ENCODE peak calls at places on chromosomes 1 and 21, in five cellular contexts. One of them, this sample, is unnamed.

GRCh38 chr1:32172621-32173245 is 6.7 kb upstream of the TXLNA start:
- DNase-seq in cardiac muscle cell: no peak
- DNase-seq in astrocyte of the spinal cord: peak; percentile 18
- DNase-seq in right lobe of liver: no peak
- DNase-seq in endothelial cell: no peak
- DNase-seq in this sample: no peak

GRCh38 chr1:38018864-38019343 is 6.4 kb downstream of the UTP11 start:
- DNase-seq in cardiac muscle cell: peak; percentile 26
- DNase-seq in astrocyte of the spinal cord: peak; percentile 51
- DNase-seq in right lobe of liver: no peak
- DNase-seq in endothelial cell: no peak
- DNase-seq in this sample: peak; percentile 52

GRCh38 chr1:237013608-237014007 is 9.4 kb upstream of the MT1HL1 start:
- DNase-seq in cardiac muscle cell: no peak
- DNase-seq in astrocyte of the spinal cord: peak; percentile 27
- DNase-seq in right lobe of liver: no peak
- DNase-seq in endothelial cell: no peak
- DNase-seq in this sample: no peak

GRCh38 chr1:21645550-21645949 is 23.6 kb downstream of the RAP1GAP start:
- DNase-seq in cardiac muscle cell: no peak
- DNase-seq in astrocyte of the spinal cord: no peak
- DNase-seq in right lobe of liver: no peak
- DNase-seq in endothelial cell: no peak
- DNase-seq in this sample: no peak

GRCh38 chr1:14914351-14914988 is 239.1 kb upstream of the TMEM51 start:
- DNase-seq in cardiac muscle cell: no peak
- DNase-seq in astrocyte of the spinal cord: no peak
- DNase-seq in right lobe of liver: no peak
- DNase-seq in endothelial cell: no peak
- DNase-seq in this sample: no peak

GRCh38 chr1:179002552-179003345 is 22.9 kb upstream of the FAM20B start:
- DNase-seq in cardiac muscle cell: peak; percentile 89
- DNase-seq in astrocyte of the spinal cord: peak; percentile 70
- DNase-seq in right lobe of liver: peak; percentile 67
- DNase-seq in endothelial cell: peak; percentile 95
- DNase-seq in this sample: peak; percentile 63

GRCh38 chr1:208154679-208155078 is 89.5 kb downstream of the PLXNA2 start:
- DNase-seq in cardiac muscle cell: no peak
- DNase-seq in astrocyte of the spinal cord: no peak
- DNase-seq in right lobe of liver: no peak
- DNase-seq in endothelial cell: no peak
- DNase-seq in this sample: no peak

GRCh38 chr1:12738934-12739333 is 7.1 kb upstream of the CFAP107 start:
- DNase-seq in cardiac muscle cell: no peak
- DNase-seq in astrocyte of the spinal cord: no peak
- DNase-seq in right lobe of liver: no peak
- DNase-seq in endothelial cell: no peak
- DNase-seq in this sample: no peak

GRCh38 chr1:218957971-218958370 is 215.7 kb upstream of the LYPLAL1 start:
- DNase-seq in cardiac muscle cell: peak; percentile 57
- DNase-seq in astrocyte of the spinal cord: no peak
- DNase-seq in right lobe of liver: no peak
- DNase-seq in endothelial cell: no peak
- DNase-seq in this sample: no peak

GRCh38 chr1:154729031-154729442 is 121.1 kb upstream of the ADAR start:
- DNase-seq in cardiac muscle cell: no peak
- DNase-seq in astrocyte of the spinal cord: peak; percentile 48
- DNase-seq in right lobe of liver: no peak
- DNase-seq in endothelial cell: no peak
- DNase-seq in this sample: no peak

GRCh38 chr1:48493970-48494769 is 22.2 kb upstream of the SPATA6 start:
- DNase-seq in cardiac muscle cell: no peak
- DNase-seq in astrocyte of the spinal cord: peak; percentile 94
- DNase-seq in right lobe of liver: no peak
- DNase-seq in endothelial cell: no peak
- DNase-seq in this sample: no peak

GRCh38 chr1:3716351-3716750 is 35.9 kb upstream of the CCDC27 start:
- DNase-seq in cardiac muscle cell: no peak
- DNase-seq in astrocyte of the spinal cord: no peak
- DNase-seq in right lobe of liver: no peak
- DNase-seq in endothelial cell: no peak
- DNase-seq in this sample: no peak

GRCh38 chr1:43934279-43934985 is 831 bp downstream of the ARTN start:
- DNase-seq in cardiac muscle cell: peak; percentile 89
- DNase-seq in astrocyte of the spinal cord: peak; percentile 73
- DNase-seq in right lobe of liver: peak; percentile 76
- DNase-seq in endothelial cell: peak; percentile 75
- DNase-seq in this sample: peak; percentile 90

GRCh38 chr1:2025491-2025981 is 6.4 kb downstream of the GABRD start:
- DNase-seq in cardiac muscle cell: no peak
- DNase-seq in astrocyte of the spinal cord: no peak
- DNase-seq in right lobe of liver: peak; percentile 55
- DNase-seq in endothelial cell: no peak
- DNase-seq in this sample: no peak

GRCh38 chr1:40823971-40824370 is 38.2 kb downstream of the CITED4 start:
- DNase-seq in cardiac muscle cell: no peak
- DNase-seq in astrocyte of the spinal cord: no peak
- DNase-seq in right lobe of liver: no peak
- DNase-seq in endothelial cell: no peak
- DNase-seq in this sample: no peak

GRCh38 chr1:9626201-9626608 is 25.3 kb upstream of the PIK3CD start:
- DNase-seq in cardiac muscle cell: no peak
- DNase-seq in astrocyte of the spinal cord: no peak
- DNase-seq in right lobe of liver: no peak
- DNase-seq in endothelial cell: no peak
- DNase-seq in this sample: peak; percentile 80

GRCh38 chr1:119885903-119886783 is 10.2 kb downstream of the ADAM30 start:
- DNase-seq in cardiac muscle cell: peak; percentile 55
- DNase-seq in astrocyte of the spinal cord: peak; percentile 30
- DNase-seq in right lobe of liver: peak; percentile 60
- DNase-seq in endothelial cell: peak; percentile 73
- DNase-seq in this sample: peak; percentile 45

GRCh38 chr21:45709696-45710268 is 66.3 kb downstream of the PCBP3 start:
- DNase-seq in cardiac muscle cell: no peak
- DNase-seq in astrocyte of the spinal cord: no peak
- DNase-seq in right lobe of liver: no peak
- DNase-seq in endothelial cell: no peak
- DNase-seq in this sample: no peak

GRCh38 chr21:25637846-25638245 is 1.2 kb upstream of the JAM2 start:
- DNase-seq in cardiac muscle cell: no peak
- DNase-seq in astrocyte of the spinal cord: no peak
- DNase-seq in right lobe of liver: no peak
- DNase-seq in endothelial cell: no peak
- DNase-seq in this sample: no peak

GRCh38 chr1:150973826-150974579 is 632 bp downstream of the CERS2 start:
- DNase-seq in cardiac muscle cell: peak; percentile 62
- DNase-seq in astrocyte of the spinal cord: no peak
- DNase-seq in right lobe of liver: peak; percentile 46
- DNase-seq in endothelial cell: peak; percentile 32
- DNase-seq in this sample: peak; percentile 73

GRCh38 chr21:36210779-36211659 is 54.4 kb downstream of the DOP1B start:
- DNase-seq in cardiac muscle cell: no peak
- DNase-seq in astrocyte of the spinal cord: no peak
- DNase-seq in right lobe of liver: no peak
- DNase-seq in endothelial cell: no peak
- DNase-seq in this sample: no peak

GRCh38 chr1:98210064-98210463 is 289.2 kb upstream of the DPYD start:
- DNase-seq in cardiac muscle cell: peak; percentile 10
- DNase-seq in astrocyte of the spinal cord: peak; percentile 90
- DNase-seq in right lobe of liver: no peak
- DNase-seq in endothelial cell: no peak
- DNase-seq in this sample: no peak

GRCh38 chr1:153742411-153743142 is 14.7 kb downstream of the INTS3 start:
- DNase-seq in cardiac muscle cell: no peak
- DNase-seq in astrocyte of the spinal cord: peak; percentile 37
- DNase-seq in right lobe of liver: peak; percentile 52
- DNase-seq in endothelial cell: no peak
- DNase-seq in this sample: peak; percentile 54

GRCh38 chr1:30668546-30669327 is 54.6 kb downstream of the MATN1 start:
- DNase-seq in cardiac muscle cell: no peak
- DNase-seq in astrocyte of the spinal cord: no peak
- DNase-seq in right lobe of liver: peak; percentile 6
- DNase-seq in endothelial cell: no peak
- DNase-seq in this sample: no peak

GRCh38 chr1:154944422-154945159 is 8.1 kb upstream of the PMVK start:
- DNase-seq in cardiac muscle cell: no peak
- DNase-seq in astrocyte of the spinal cord: no peak
- DNase-seq in right lobe of liver: peak; percentile 50
- DNase-seq in endothelial cell: no peak
- DNase-seq in this sample: no peak

GRCh38 chr1:58933599-58933926 is 149.7 kb upstream of the JUN start:
- DNase-seq in cardiac muscle cell: no peak
- DNase-seq in astrocyte of the spinal cord: no peak
- DNase-seq in right lobe of liver: no peak
- DNase-seq in endothelial cell: no peak
- DNase-seq in this sample: no peak

GRCh38 chr1:199113265-199113869 is 474.5 kb downstream of the PTPRC start:
- DNase-seq in cardiac muscle cell: peak; percentile 50
- DNase-seq in astrocyte of the spinal cord: peak; percentile 84
- DNase-seq in right lobe of liver: peak; percentile 42
- DNase-seq in endothelial cell: peak; percentile 56
- DNase-seq in this sample: no peak

GRCh38 chr1:225908773-225909172 is 15.3 kb downstream of the PYCR2 start:
- DNase-seq in cardiac muscle cell: no peak
- DNase-seq in astrocyte of the spinal cord: no peak
- DNase-seq in right lobe of liver: no peak
- DNase-seq in endothelial cell: no peak
- DNase-seq in this sample: no peak

GRCh38 chr1:64043976-64044375 is 159.4 kb upstream of the UBE2U start:
- DNase-seq in cardiac muscle cell: no peak
- DNase-seq in astrocyte of the spinal cord: peak; percentile 90
- DNase-seq in right lobe of liver: no peak
- DNase-seq in endothelial cell: no peak
- DNase-seq in this sample: no peak

GRCh38 chr1:16921391-16922185 is at the start of gene CROCC:
- DNase-seq in cardiac muscle cell: peak; percentile 66
- DNase-seq in astrocyte of the spinal cord: peak; percentile 51
- DNase-seq in right lobe of liver: peak; percentile 51
- DNase-seq in endothelial cell: peak; percentile 77
- DNase-seq in this sample: peak; percentile 65

GRCh38 chr1:154404984-154405761 is at the start of gene IL6R:
- DNase-seq in cardiac muscle cell: peak; percentile 77
- DNase-seq in astrocyte of the spinal cord: peak; percentile 89
- DNase-seq in right lobe of liver: peak; percentile 95
- DNase-seq in endothelial cell: peak; percentile 65
- DNase-seq in this sample: peak; percentile 65

GRCh38 chr1:11924334-11925195 is 1.7 kb downstream of the KIAA2013 start:
- DNase-seq in cardiac muscle cell: no peak
- DNase-seq in astrocyte of the spinal cord: no peak
- DNase-seq in right lobe of liver: no peak
- DNase-seq in endothelial cell: no peak
- DNase-seq in this sample: peak; percentile 68

GRCh38 chr1:70459502-70460225 is 48.6 kb downstream of the CTH start:
- DNase-seq in cardiac muscle cell: no peak
- DNase-seq in astrocyte of the spinal cord: peak; percentile 45
- DNase-seq in right lobe of liver: no peak
- DNase-seq in endothelial cell: no peak
- DNase-seq in this sample: no peak

GRCh38 chr1:243270097-243270864 is 14.4 kb downstream of the SDCCAG8 start:
- DNase-seq in cardiac muscle cell: no peak
- DNase-seq in astrocyte of the spinal cord: no peak
- DNase-seq in right lobe of liver: no peak
- DNase-seq in endothelial cell: no peak
- DNase-seq in this sample: no peak

GRCh38 chr1:23958810-23959460 is 693 bp upstream of the PNRC2 start:
- DNase-seq in cardiac muscle cell: peak; percentile 91
- DNase-seq in astrocyte of the spinal cord: peak; percentile 93
- DNase-seq in right lobe of liver: peak; percentile 83
- DNase-seq in endothelial cell: peak; percentile 71
- DNase-seq in this sample: peak; percentile 91
- TF ChIP-seq CTCF in cardiac muscle cell: peak; percentile 56
- TF ChIP-seq CTCF in astrocyte of the spinal cord: peak; percentile 41
- TF ChIP-seq CTCF in right lobe of liver: peak; percentile 2
- TF ChIP-seq CTCF in endothelial cell: no peak
- TF ChIP-seq CTCF in this sample: peak; percentile 59

DNA sequence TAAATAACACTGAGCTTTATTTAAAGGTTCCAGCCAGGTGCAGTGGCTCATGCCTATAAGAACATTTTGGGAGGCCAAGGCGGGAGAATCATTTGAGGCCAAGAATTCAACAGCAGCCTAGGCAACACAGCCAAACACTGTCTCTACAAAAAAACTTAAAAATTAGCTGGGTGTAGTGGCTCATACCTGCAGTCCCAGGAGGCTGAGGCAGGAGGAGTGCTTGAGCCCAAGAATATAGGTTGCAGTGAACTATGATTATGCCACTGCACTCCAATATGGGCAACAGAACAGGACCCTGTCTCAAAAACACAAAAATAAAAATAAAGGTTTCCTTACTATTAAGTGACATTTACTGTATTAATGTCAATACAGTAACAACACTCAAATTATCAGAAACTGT is 2.1 kb downstream of the TAF12 start:
- DNase-seq in cardiac muscle cell: peak; percentile 10
- DNase-seq in astrocyte of the spinal cord: peak; percentile 10
- DNase-seq in right lobe of liver: no peak
- DNase-seq in endothelial cell: peak; percentile 13
- DNase-seq in this sample: no peak
- TF ChIP-seq CTCF in cardiac muscle cell: peak; percentile 36
- TF ChIP-seq CTCF in astrocyte of the spinal cord: peak; percentile 50
- TF ChIP-seq CTCF in right lobe of liver: no peak
- TF ChIP-seq CTCF in endothelial cell: peak; percentile 37
- TF ChIP-seq CTCF in this sample: peak; percentile 26

DNA sequence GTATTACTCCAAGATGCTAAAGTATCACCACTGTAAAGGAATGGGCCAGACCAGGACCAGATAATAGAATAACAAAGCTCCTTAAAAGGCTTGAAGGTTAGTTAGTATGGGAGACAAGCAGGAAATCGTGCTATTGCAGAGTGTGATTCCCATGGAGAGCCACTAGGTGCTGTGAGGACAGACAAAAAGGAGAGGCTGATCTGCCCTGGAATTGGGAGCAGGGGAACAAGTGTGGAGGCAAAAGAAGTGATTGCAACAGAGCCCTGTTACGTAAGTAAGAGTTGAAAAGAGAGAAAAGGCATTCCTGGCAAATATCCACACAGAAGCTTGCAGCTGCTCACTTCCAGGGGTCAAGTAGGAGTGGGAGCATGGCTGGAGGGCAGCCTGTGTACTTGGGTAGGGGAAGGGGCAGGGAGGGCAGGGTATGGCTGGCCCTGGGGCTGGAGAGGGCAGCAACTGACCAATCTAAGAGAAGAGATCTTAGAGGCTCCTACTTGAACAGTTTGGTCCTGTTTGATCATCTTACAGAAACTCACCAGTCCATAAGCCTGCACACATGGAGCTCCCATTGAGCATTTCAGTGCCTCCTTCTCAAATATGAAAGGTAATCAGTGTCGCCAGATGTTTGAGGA is 207.7 kb upstream of the GJB5 start:
- DNase-seq in cardiac muscle cell: peak; percentile 3
- DNase-seq in astrocyte of the spinal cord: no peak
- DNase-seq in right lobe of liver: no peak
- DNase-seq in endothelial cell: peak; percentile 26
- DNase-seq in this sample: no peak
- TF ChIP-seq CTCF in cardiac muscle cell: no peak
- TF ChIP-seq CTCF in astrocyte of the spinal cord: no peak
- TF ChIP-seq CTCF in right lobe of liver: peak; percentile 64
- TF ChIP-seq CTCF in endothelial cell: peak; percentile 61
- TF ChIP-seq CTCF in this sample: no peak

GRCh38 chr1:26471498-26472329 is 526 bp upstream of the HMGN2 start:
- DNase-seq in cardiac muscle cell: peak; percentile 78
- DNase-seq in astrocyte of the spinal cord: peak; percentile 80
- DNase-seq in right lobe of liver: peak; percentile 73
- DNase-seq in endothelial cell: peak; percentile 67
- DNase-seq in this sample: peak; percentile 64
- TF ChIP-seq CTCF in cardiac muscle cell: no peak
- TF ChIP-seq CTCF in astrocyte of the spinal cord: no peak
- TF ChIP-seq CTCF in right lobe of liver: no peak
- TF ChIP-seq CTCF in endothelial cell: no peak
- TF ChIP-seq CTCF in this sample: no peak